ENCODE peak calls at places on chromosome 3, in ten cellular contexts. E, G, Z, T, N, P, C, K, Y and Q are unnamed samples.

GRCh38 chr3:78277793-78278192 is 1237.9 kb downstream of the ROBO2 start:
- DNase-seq in E (no peak), G (no peak), Z (no peak), T (no peak), N (no peak), P (no peak), C (no peak), K (no peak), Y (no peak), Q (no peak)

GRCh38 chr3:39193391-39193790 is 996 bp upstream of the XIRP1 start:
- DNase-seq in E (no peak), G (no peak), Z (no peak), T (no peak), N (no peak), P (no peak), C (peak), K (no peak), Y (no peak), Q (no peak)

GRCh38 chr3:11272913-11273574 is 847 bp downstream of the ATG7 start:
- DNase-seq in E (no peak), G (no peak), Z (no peak), T (no peak), N (no peak), P (no peak), C (no peak), K (no peak), Y (peak), Q (no peak)

GRCh38 chr3:175493296-175493695 is 634.2 kb downstream of the NAALADL2 start:
- DNase-seq in E (no peak), G (no peak), Z (no peak), T (no peak), N (no peak), P (no peak), C (no peak), K (no peak), Y (no peak), Q (no peak)

GRCh38 chr3:77303943-77304778 is 264.3 kb downstream of the ROBO2 start:
- DNase-seq in E (no peak), G (no peak), Z (no peak), T (no peak), N (no peak), P (no peak), C (no peak), K (no peak), Y (no peak), Q (no peak)

GRCh38 chr3:148992635-148993230 is 1.4 kb downstream of the GYG1 start:
- DNase-seq in E (no peak), G (no peak), Z (no peak), T (no peak), N (no peak), P (no peak), C (no peak), K (no peak), Y (no peak), Q (no peak)

GRCh38 chr3:85838921-85839320 is 880.1 kb downstream of the CADM2 start:
- DNase-seq in E (no peak), G (no peak), Z (no peak), T (no peak), N (no peak), P (no peak), C (no peak), K (no peak), Y (no peak), Q (no peak)

GRCh38 chr3:15454965-15455364 is 27.6 kb downstream of the EAF1 start:
- DNase-seq in E (no peak), G (no peak), Z (no peak), T (no peak), N (no peak), P (no peak), C (no peak), K (no peak), Y (no peak), Q (no peak)

GRCh38 chr3:143000525-143000924 is 845 bp upstream of the U2SURP start:
- DNase-seq in E (no peak), G (no peak), Z (no peak), T (peak), N (no peak), P (no peak), C (peak), K (no peak), Y (peak), Q (peak)

GRCh38 chr3:13013151-13013561 is 60.1 kb downstream of the IQSEC1 start:
- DNase-seq in E (peak), G (no peak), Z (no peak), T (no peak), N (no peak), P (no peak), C (no peak), K (no peak), Y (no peak), Q (no peak)
- TF ChIP-seq CTCF in E (no peak), G (no peak), Z (no peak), T (peak), N (no peak), P (no peak), C (no peak), K (no peak), Y (no peak), Q (no peak)

GRCh38 chr3:154900777-154901176 is 179.3 kb upstream of the MME start:
- DNase-seq in E (no peak), G (no peak), Z (no peak), T (no peak), N (no peak), P (no peak), C (no peak), K (no peak), Y (no peak), Q (no peak)

GRCh38 chr3:154904328-154904727 is 175.8 kb upstream of the MME start:
- DNase-seq in E (no peak), G (peak), Z (no peak), T (peak), N (no peak), P (no peak), C (peak), K (no peak), Y (peak), Q (peak)

GRCh38 chr3:154898916-154899315 is 181.2 kb upstream of the MME start:
- DNase-seq in E (no peak), G (peak), Z (no peak), T (no peak), N (no peak), P (no peak), C (no peak), K (no peak), Y (no peak), Q (no peak)

GRCh38 chr3:154898398-154898797 is 181.7 kb upstream of the MME start:
- DNase-seq in E (no peak), G (peak), Z (no peak), T (no peak), N (no peak), P (no peak), C (no peak), K (no peak), Y (no peak), Q (peak)

DNA sequence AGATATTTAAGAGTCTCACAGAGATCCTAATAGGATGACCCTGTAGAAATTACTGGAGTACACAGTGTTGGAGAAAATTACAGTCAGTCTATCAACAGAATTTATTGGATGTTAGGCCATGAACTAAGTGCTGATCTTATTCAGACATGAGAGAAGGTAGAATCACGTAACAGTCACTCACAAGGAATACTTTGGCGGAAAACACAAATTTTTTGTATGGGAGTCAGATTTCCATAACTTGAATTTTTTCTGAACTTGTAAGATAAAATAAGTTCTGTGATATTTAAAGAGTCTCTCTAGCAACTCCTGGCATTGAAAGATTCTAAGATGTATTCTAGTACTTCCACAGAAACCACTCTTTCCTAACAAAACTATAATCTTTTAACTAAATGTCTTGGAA is 178.9 kb upstream of the MME start:
- DNase-seq in E (no peak), G (no peak), Z (no peak), T (no peak), N (no peak), P (no peak), C (no peak), K (no peak), Y (no peak), Q (no peak)
- H3K4me3 ChIP-seq in E (no peak), G (no peak), Z (no peak), T (no peak), N (no peak), P (no peak), C (no peak), K (no peak), Y (no peak), Q (no peak)

GRCh38 chr3:162632672-162633071 is 1136.1 kb downstream of the OTOL1 start:
- DNase-seq in E (no peak), G (no peak), Z (no peak), T (no peak), N (no peak), P (no peak), C (peak), K (no peak), Y (peak), Q (no peak)
- TF ChIP-seq CTCF in E (no peak), G (no peak), Z (no peak), T (no peak), N (no peak), P (no peak), C (no peak), K (no peak), Y (no peak), Q (no peak)

DNA sequence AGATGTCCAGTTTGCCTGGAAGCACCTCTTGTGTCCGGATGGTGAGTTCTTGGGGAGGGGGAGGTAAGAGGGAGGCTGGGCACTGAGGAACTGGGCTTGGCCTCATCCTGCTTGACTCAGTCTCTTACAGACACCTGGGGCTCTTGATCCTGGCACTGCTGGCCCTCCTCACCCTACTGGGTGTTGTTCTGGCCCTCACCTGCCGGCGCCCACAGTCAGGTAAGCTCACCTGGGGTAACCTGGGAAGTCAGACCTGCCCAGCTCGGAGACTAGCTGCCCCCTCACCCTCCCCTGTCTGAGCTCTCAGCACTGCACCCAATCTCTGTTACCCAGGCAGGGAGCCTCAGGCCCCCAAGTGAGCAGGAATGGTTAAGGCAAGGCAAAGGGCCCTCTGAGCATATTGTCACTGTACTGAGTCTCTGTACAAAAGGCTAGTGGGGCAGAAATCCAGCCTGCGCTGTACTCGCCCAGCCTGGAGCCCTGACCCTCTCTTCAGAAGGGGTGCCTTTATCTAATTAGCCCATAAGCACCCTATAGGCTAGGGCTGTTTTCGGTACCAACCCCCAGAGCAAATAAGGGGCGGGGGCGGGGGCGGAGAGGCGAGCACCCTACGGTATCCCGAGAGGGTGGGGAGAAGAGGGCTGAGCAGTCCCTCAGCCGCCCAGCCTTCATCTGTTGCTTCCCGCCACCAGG is 2.2 kb upstream of the IL17RC start:
- DNase-seq in E (no peak), G (no peak), Z (no peak), T (peak), N (no peak), P (no peak), C (no peak), K (no peak), Y (no peak), Q (no peak)
- H3K4me3 ChIP-seq in E (peak), G (peak), Z (peak), T (peak), N (peak), P (peak), C (peak), K (peak), Y (peak), Q (peak)

DNA sequence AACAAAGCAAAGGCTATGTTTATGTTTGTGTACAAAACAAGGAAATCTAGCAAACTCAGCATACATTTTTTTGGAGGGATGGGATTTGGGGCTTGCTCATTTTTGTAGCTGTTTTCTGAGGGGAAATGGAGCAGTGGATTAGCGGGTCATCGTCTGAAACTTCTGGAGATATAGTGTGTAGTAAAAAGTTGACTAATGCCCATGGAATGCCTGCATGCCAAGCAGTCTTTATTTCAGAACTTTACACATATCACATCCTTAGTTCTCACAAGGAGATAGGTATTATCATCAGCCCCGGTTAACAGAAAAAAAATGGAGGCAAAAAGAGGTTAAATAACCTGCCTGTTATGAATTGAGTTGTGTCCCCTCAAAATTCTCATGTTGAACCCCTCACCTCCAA is 47.1 kb downstream of the ATP13A4 start:
- DNase-seq in E (no peak), G (no peak), Z (no peak), T (no peak), N (no peak), P (no peak), C (no peak), K (no peak), Y (no peak), Q (no peak)
- TF ChIP-seq CTCF in E (no peak), G (no peak), Z (no peak), T (no peak), N (no peak), P (no peak), C (no peak), K (no peak), Y (no peak), Q (no peak)

GRCh38 chr3:58269356-58269755 is 31.8 kb downstream of the ABHD6 start:
- DNase-seq in E (no peak), G (no peak), Z (no peak), T (no peak), N (no peak), P (no peak), C (no peak), K (no peak), Y (no peak), Q (no peak)
- H3K4me3 ChIP-seq in E (no peak), G (no peak), Z (no peak), T (no peak), N (no peak), P (no peak), C (no peak), K (no peak), Y (no peak), Q (no peak)